ENCODE peak calls at places on chromosomes 12 and 14, in nine cellular contexts. L is Right ventricle myocardium superior; Z is midbrain; I is naive B cell; A is adipocyte; E is CD4-positive, CD25-positive, alpha-beta regulatory T cell; Y is fibroblast of villous mesenchyme; B is K562; J is fibroblast of mammary gland. M is an unnamed sample.
A peak's percentile ranks its signal among the peaks of the same experiment; 100 is the strongest.

GRCh38 chr12:46830731-46831334 is 5.0 kb upstream of the SLC38A4 start:
- DNase-seq in I (no peak), J (peak; percentile 11), L (no peak), E (no peak), Y (peak; percentile 34), A (peak; percentile 41), Z (no peak), B (no peak), M (no peak)

GRCh38 chr14:19906665-19907064 is 13.7 kb upstream of the OR4K5 start:
- DNase-seq in L (no peak), I (no peak), J (no peak), B (no peak), Z (no peak), E (no peak), A (no peak), Y (no peak), M (no peak)

GRCh38 chr14:104357689-104358527 is 219.5 kb downstream of the KIF26A start:
- DNase-seq in L (peak; percentile 20), E (no peak), B (no peak), A (no peak), Y (no peak), I (no peak), J (no peak), Z (no peak), M (no peak)

GRCh38 chr12:50220357-50221061 is 53.3 kb upstream of the CERS5 start:
- DNase-seq in L (no peak), Y (peak; percentile 79), J (peak; percentile 82), I (no peak), B (peak; percentile 54), Z (no peak), E (no peak), A (peak; percentile 71), M (peak; percentile 45)

GRCh38 chr12:14605401-14605989 is 37.8 kb upstream of the PLBD1 start:
- DNase-seq in L (no peak), A (no peak), Z (no peak), I (no peak), B (no peak), Y (no peak), E (no peak), J (no peak), M (peak; percentile 67)

GRCh38 chr12:3463927-3464326 is 27.1 kb upstream of the PRMT8 start:
- DNase-seq in E (no peak), I (no peak), Z (no peak), Y (no peak), A (no peak), B (no peak), J (no peak), L (no peak), M (no peak)

GRCh38 chr12:9049520-9050133 is 60.3 kb downstream of the KLRG1 start:
- DNase-seq in L (no peak), Z (peak; percentile 2), B (peak; percentile 58), J (peak; percentile 64), I (peak; percentile 15), E (peak; percentile 64), Y (peak; percentile 61), A (peak; percentile 86), M (peak; percentile 64)

GRCh38 chr14:27318769-27319280 is 721.0 kb upstream of the NOVA1 start:
- DNase-seq in J (no peak), B (no peak), A (no peak), L (no peak), Y (no peak), E (no peak), Z (no peak), I (no peak), M (no peak)

GRCh38 chr14:104446611-104447010 is 133.0 kb upstream of the C14orf180 start:
- DNase-seq in I (no peak), Y (no peak), A (no peak), J (no peak), Z (no peak), B (no peak), E (no peak), L (peak; percentile 24), M (no peak)

GRCh38 chr14:95697764-95698163 is 11.5 kb downstream of the TCL1B start:
- DNase-seq in E (no peak), L (no peak), J (no peak), I (peak; percentile 69), B (no peak), A (no peak), Y (no peak), Z (no peak), M (peak; percentile 94)

GRCh38 chr12:3304436-3305135 is 186.4 kb upstream of the PRMT8 start:
- DNase-seq in Z (no peak), L (no peak), B (no peak), I (no peak), Y (peak; percentile 51), E (no peak), A (peak; percentile 48), J (peak; percentile 89), M (no peak)

M was measured in OCI-LY7.